ENCODE peak calls at places on chromosomes 11 and 22, in ten cellular contexts. W is stimulated activated CD4-positive, alpha-beta T cell treated with anti-CD3 and anti-CD28 coated beads, Interleukin-1b, Interleukin-23, amount 100 ng/mL, for 4 hours; A is IMR-90; S is mesendoderm; O is progenitor cell of endocrine pancreas; N is K562; Q is cardiac muscle cell; I is anterior cingulate cortex; P is activated T-helper 1 cell treated with anti-CD3 and anti-CD28 coated beads, Interleukin-2, amount 50 U/mL, for 16 hours; Y is AG04449. H is an unnamed sample.

GRCh38 chr22:22810471-22810870 is 77.1 kb upstream of the IGLL5 start:
- DNase-seq in P (no peak), Q (no peak), S (no peak), N (no peak), I (no peak), Y (no peak), W (no peak), A (no peak), O (no peak), H (no peak)

GRCh38 chr11:60485987-60486386 is 6.6 kb upstream of the MS4A12 start:
- DNase-seq in W (no peak), Q (peak; percentile 7), S (peak; percentile 78), A (no peak), P (no peak), N (peak; percentile 57), O (no peak), Y (no peak), I (no peak), H (peak; percentile 29)

GRCh38 chr11:11976476-11977187 is 31.8 kb downstream of the DKK3 start:
- DNase-seq in W (no peak), N (no peak), O (no peak), Y (no peak), I (peak; percentile 42), Q (no peak), P (no peak), A (no peak), S (no peak), H (no peak)

GRCh38 chr11:119024430-119025098 is 6.0 kb downstream of the TRAPPC4 start:
- DNase-seq in N (peak; percentile 18), A (no peak), P (no peak), S (peak; percentile 34), W (no peak), I (no peak), Y (no peak), Q (no peak), O (no peak), H (no peak)

GRCh38 chr22:24451162-24451561 is 23.8 kb downstream of the ADORA2A start:
- DNase-seq in N (no peak), W (no peak), Y (no peak), Q (no peak), A (no peak), P (no peak), O (no peak), I (no peak), S (no peak), H (no peak)

GRCh38 chr22:43315687-43316217 is 27.4 kb downstream of the SCUBE1 start:
- DNase-seq in W (no peak), O (no peak), A (no peak), P (no peak), I (no peak), Y (no peak), Q (no peak), S (no peak), N (no peak), H (no peak)

GRCh38 chr22:45970709-45971388 is 6.1 kb downstream of the WNT7B start:
- DNase-seq in N (peak; percentile 18), Q (no peak), W (no peak), S (peak; percentile 53), P (no peak), Y (no peak), O (no peak), I (no peak), A (peak; percentile 47), H (no peak)

GRCh38 chr22:48475661-48476345 is 1351.9 kb downstream of the BRD1 start:
- DNase-seq in N (no peak), Y (no peak), O (no peak), I (no peak), W (no peak), Q (no peak), A (no peak), P (no peak), S (no peak), H (no peak)

GRCh38 chr22:30921108-30921507 is 47.5 kb downstream of the MORC2 start:
- DNase-seq in A (no peak), Q (no peak), S (no peak), P (no peak), Y (no peak), W (no peak), N (no peak), I (no peak), O (no peak), H (no peak)

GRCh38 chr11:75035911-75036536 is 47.3 kb downstream of the NEU3 start:
- DNase-seq in S (peak; percentile 51), O (no peak), W (no peak), Y (no peak), N (no peak), I (no peak), Q (no peak), A (no peak), P (no peak), H (peak; percentile 62)

GRCh38 chr11:34068098-34068497 is 16.6 kb downstream of the CAPRIN1 start:
- DNase-seq in N (no peak), A (peak; percentile 64), Q (no peak), P (no peak), O (no peak), Y (no peak), S (no peak), I (no peak), W (no peak), H (no peak)

GRCh38 chr11:34457607-34458006 is 18.9 kb downstream of the CAT start:
- DNase-seq in P (no peak), O (no peak), W (no peak), I (no peak), N (no peak), Q (no peak), Y (no peak), S (no peak), A (no peak), H (no peak)

GRCh38 chr22:50082961-50083461 is 2.2 kb downstream of the MLC1 start:
- DNase-seq in A (no peak), S (no peak), O (no peak), I (no peak), N (peak; percentile 54), P (no peak), Y (no peak), W (no peak), Q (no peak), H (peak; percentile 16)

GRCh38 chr11:61834278-61835004 is 6.3 kb downstream of the FADS2 start:
- DNase-seq in O (no peak), Y (no peak), W (no peak), N (peak; percentile 94), S (peak; percentile 92), P (peak; percentile 13), I (no peak), A (peak; percentile 47), Q (peak; percentile 13), H (peak; percentile 64)

GRCh38 chr11:132851247-132851646 is 681.1 kb downstream of the OPCML start:
- DNase-seq in O (no peak), Q (no peak), S (no peak), A (no peak), P (no peak), W (no peak), N (no peak), I (no peak), Y (no peak), H (no peak)

GRCh38 chr11:95923441-95923729 is 522 bp downstream of the MTMR2 start:
- DNase-seq in W (no peak), S (no peak), O (no peak), Q (no peak), I (no peak), A (no peak), Y (no peak), N (no peak), P (no peak), H (no peak)

GRCh38 chr11:65821107-65821506 is 12.7 kb upstream of the SNX32 start:
- DNase-seq in W (no peak), N (no peak), P (no peak), A (no peak), Y (no peak), O (no peak), I (no peak), S (no peak), Q (no peak), H (no peak)

GRCh38 chr11:11391796-11392195 is 38.7 kb upstream of the CSNK2A3 start:
- DNase-seq in A (peak; percentile 90), Y (no peak), I (no peak), W (no peak), P (no peak), O (no peak), Q (no peak), S (no peak), N (no peak), H (no peak)

GRCh38 chr11:113994077-113994954 is 19.4 kb downstream of the HTR3A start:
- DNase-seq in Q (peak; percentile 36), W (peak; percentile 18), I (no peak), P (no peak), Y (no peak), O (peak; percentile 33), N (peak; percentile 50), A (no peak), S (peak; percentile 37), H (no peak)

GRCh38 chr11:45933846-45934579 is 11.6 kb downstream of the LARGE2 start:
- DNase-seq in Y (no peak), Q (no peak), A (no peak), O (no peak), S (no peak), P (no peak), I (no peak), W (no peak), N (no peak), H (no peak)

GRCh38 chr11:113271551-113272245 is 42.7 kb upstream of the TTC12 start:
- DNase-seq in A (no peak), O (no peak), S (no peak), W (no peak), Y (no peak), P (no peak), N (no peak), I (no peak), Q (no peak), H (no peak)

GRCh38 chr11:17972987-17973386 is 39.9 kb downstream of the SERGEF start:
- DNase-seq in N (peak; percentile 51), O (peak; percentile 21), Y (peak; percentile 46), A (peak; percentile 93), S (peak; percentile 95), I (no peak), W (no peak), Q (peak; percentile 80), P (no peak), H (peak; percentile 21)

GRCh38 chr11:115145316-115145715 is 358.9 kb downstream of the CADM1 start:
- DNase-seq in O (no peak), N (no peak), W (no peak), Q (no peak), S (no peak), Y (no peak), P (no peak), I (no peak), A (no peak), H (no peak)

GRCh38 chr22:37805878-37806277 is 1.9 kb upstream of the GCAT start:
- DNase-seq in S (no peak), A (no peak), W (no peak), I (no peak), Y (no peak), Q (no peak), N (no peak), O (no peak), P (no peak), H (no peak)

GRCh38 chr11:94933225-94934130 is 39.9 kb downstream of the CWC15 start:
- DNase-seq in O (no peak), I (no peak), Q (no peak), P (no peak), W (no peak), S (no peak), Y (peak; percentile 93), N (no peak), A (peak; percentile 97), H (peak; percentile 50)

GRCh38 chr22:47192106-47192650 is 429.7 kb downstream of the TBC1D22A start:
- DNase-seq in P (no peak), W (no peak), S (no peak), O (no peak), Q (no peak), Y (no peak), N (no peak), I (no peak), A (no peak), H (no peak)

GRCh38 chr11:1978865-1979473 is 18.7 kb downstream of the H19 start:
- DNase-seq in W (no peak), Y (no peak), P (no peak), I (no peak), S (no peak), A (no peak), Q (no peak), N (no peak), O (no peak), H (no peak)

GRCh38 chr11:68010058-68011041 is at the start of gene ALDH3B1:
- DNase-seq in S (peak; percentile 71), Q (peak; percentile 17), I (peak; percentile 69), P (no peak), W (no peak), Y (no peak), A (peak; percentile 70), N (peak; percentile 80), O (peak; percentile 8), H (peak; percentile 98)